ENCODE peak calls at places on chromosomes 6 and 20, in four cellular contexts. H is left ventricle myocardium inferior; R is brain microvascular endothelial cell; Z is CD8-positive, alpha-beta memory T cell. T is an unnamed sample.

GRCh38 chr20:3090565-3090964 is 6.0 kb upstream of the AVP start:
- DNase-seq in H (no peak), R (no peak), Z (no peak), T (no peak)

GRCh38 chr6:3022765-3023662 is 23.3 kb downstream of the NQO2 start:
- DNase-seq in H (no peak), R (peak), Z (peak), T (no peak)

GRCh38 chr20:61260905-61261304 is 8.8 kb downstream of the CDH4 start:
- DNase-seq in H (no peak), R (no peak), Z (no peak), T (no peak)

GRCh38 chr6:3742426-3743344 is 8.8 kb downstream of the PXDC1 start:
- DNase-seq in H (peak), R (peak), Z (peak), T (no peak)

GRCh38 chr6:153130515-153131036 is 506 bp downstream of the RGS17 start:
- DNase-seq in H (no peak), R (no peak), Z (no peak), T (no peak)

GRCh38 chr20:18904624-18905023 is 91.0 kb downstream of the SCP2D1 start:
- DNase-seq in H (no peak), R (no peak), Z (no peak), T (no peak)

GRCh38 chr6:69580696-69581095 is 216.1 kb downstream of the LMBRD1 start:
- DNase-seq in H (no peak), R (no peak), Z (no peak), T (no peak)

GRCh38 chr6:91271807-91272206 is 684.9 kb upstream of the MAP3K7 start:
- DNase-seq in H (no peak), R (no peak), Z (no peak), T (no peak)

GRCh38 chr20:50691585-50692552 is 527 bp upstream of the RIPOR3 start:
- DNase-seq in H (no peak), R (peak), Z (no peak), T (peak)

GRCh38 chr6:43665376-43665775 is 20.5 kb downstream of the RSPH9 start:
- DNase-seq in H (no peak), R (no peak), Z (no peak), T (peak)

GRCh38 chr20:32028647-32029372 is 18.6 kb downstream of the CCM2L start:
- DNase-seq in H (no peak), R (no peak), Z (no peak), T (no peak)

GRCh38 chr20:24998121-24998520 is 5.6 kb upstream of the APMAP start:
- DNase-seq in H (no peak), R (no peak), Z (no peak), T (no peak)
- H3K27ac ChIP-seq in H (peak), R (no peak), Z (no peak), T (no peak)

GRCh38 chr6:14673201-14673600 is 555.6 kb downstream of the CD83 start:
- DNase-seq in H (no peak), R (peak), Z (no peak), T (no peak)

GRCh38 chr6:14676977-14677781 is 559.6 kb downstream of the CD83 start:
- DNase-seq in H (no peak), R (no peak), Z (no peak), T (no peak)

GRCh38 chr6:14674458-14674857 is 556.9 kb downstream of the CD83 start:
- DNase-seq in H (no peak), R (no peak), Z (no peak), T (no peak)

GRCh38 chr6:14674867-14675648 is 557.5 kb downstream of the CD83 start:
- DNase-seq in H (no peak), R (no peak), Z (no peak), T (no peak)

GRCh38 chr6:14676084-14676483 is 558.5 kb downstream of the CD83 start:
- DNase-seq in H (no peak), R (no peak), Z (no peak), T (no peak)
- H3K27ac ChIP-seq in H (no peak), R (no peak), Z (no peak), T (peak)

GRCh38 chr6:133243723-133244122 is 2.6 kb downstream of the EYA4 start:
- DNase-seq in H (no peak), R (no peak), Z (no peak), T (no peak)

GRCh38 chr6:133240511-133241087 is 558 bp upstream of the EYA4 start:
- DNase-seq in H (peak), R (no peak), Z (no peak), T (no peak)

GRCh38 chr6:133241901-133242760 is 974 bp downstream of the EYA4 start:
- DNase-seq in H (peak), R (no peak), Z (no peak), T (no peak)

GRCh38 chr6:133242761-133243590 is 1.8 kb downstream of the EYA4 start:
- DNase-seq in H (peak), R (no peak), Z (no peak), T (no peak)

DNA sequence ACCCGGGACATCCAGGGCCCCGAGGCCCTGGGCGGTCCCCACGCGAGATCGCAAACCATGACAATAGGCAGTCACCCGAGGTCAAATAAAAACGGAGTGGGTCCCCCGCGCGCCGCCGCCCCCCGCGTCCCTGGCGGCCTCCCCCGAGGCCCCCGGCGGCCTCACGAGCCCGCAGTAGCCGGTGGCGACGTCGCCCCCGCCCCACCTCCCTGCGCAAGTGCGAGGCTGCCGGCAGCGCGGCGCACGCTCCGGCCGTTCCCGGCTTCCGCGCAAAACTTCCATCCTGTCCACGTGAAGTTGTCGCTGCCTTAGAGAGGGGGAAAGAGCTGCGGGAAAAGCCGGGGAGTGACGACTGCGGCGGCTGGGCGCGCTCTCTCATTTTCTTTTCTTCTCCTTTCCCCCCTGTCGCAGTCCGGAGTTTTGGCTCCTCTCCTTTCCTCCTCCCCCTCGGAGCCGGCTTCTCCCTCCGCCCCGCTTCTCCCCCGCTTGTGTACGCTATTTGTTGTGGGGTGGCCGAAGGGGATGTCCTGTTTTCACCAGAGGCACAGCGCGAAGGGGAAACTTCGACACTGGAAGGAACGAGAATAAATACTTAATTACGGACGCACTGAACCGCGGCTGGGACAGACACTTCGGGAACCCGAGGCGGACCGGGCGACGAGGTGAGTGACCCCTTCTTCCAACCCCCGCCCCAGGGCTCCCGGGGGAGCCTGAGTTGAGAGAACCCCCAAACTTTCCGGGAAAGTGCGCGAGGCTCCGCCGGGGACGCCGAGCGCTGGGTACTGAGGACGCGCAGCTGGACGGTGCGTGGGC is at the start of gene EYA4:
- DNase-seq in H (peak), R (no peak), Z (no peak), T (no peak)
- H3K27ac ChIP-seq in H (peak), R (no peak), Z (no peak), T (no peak)

DNA sequence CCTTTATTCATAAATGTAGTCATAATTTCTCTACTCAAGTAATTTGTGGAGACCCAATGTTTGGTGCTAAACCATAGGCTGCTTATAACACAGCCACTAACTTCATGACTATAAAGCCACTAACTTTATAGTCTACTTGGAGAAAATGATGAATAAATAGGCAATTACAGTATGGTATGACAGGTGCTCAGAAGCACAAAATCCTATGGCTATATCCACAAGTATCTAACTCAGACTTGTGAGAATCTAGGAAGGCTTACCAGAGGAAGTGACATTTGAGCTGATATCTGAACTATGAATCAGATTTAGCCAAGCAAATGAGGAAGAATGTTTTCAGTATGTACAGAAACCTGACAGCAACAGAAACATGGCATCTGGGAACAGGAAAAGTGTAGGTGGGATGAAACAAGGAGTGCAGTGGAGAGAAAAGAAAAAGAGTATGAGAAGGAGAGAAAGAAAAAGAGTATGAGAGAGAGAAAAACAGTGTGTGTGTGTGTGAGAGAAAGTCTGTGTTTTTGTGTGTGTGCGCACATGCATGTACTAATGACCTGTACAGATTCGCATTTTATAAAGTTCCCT is 59.9 kb downstream of the REV3L start:
- DNase-seq in H (no peak), R (peak), Z (no peak), T (no peak)
- H3K27ac ChIP-seq in H (no peak), R (no peak), Z (no peak), T (peak)

DNA sequence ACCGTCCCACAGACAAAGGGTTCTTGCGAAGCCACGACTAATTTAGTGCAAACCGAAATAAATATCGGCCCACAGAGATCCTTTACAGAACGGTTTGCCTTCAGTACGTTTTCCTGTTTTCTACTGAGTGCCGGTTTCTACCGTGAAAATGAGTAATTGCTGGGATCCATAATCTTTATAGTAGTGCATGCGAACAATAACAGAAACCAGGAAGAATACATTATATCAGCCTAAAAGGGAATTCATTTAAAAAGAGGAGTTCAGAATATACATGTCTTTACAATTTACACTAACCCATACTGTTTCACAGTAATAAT is 292 bp upstream of the MTCL3 start:
- DNase-seq in H (no peak), R (no peak), Z (no peak), T (no peak)
- H3K27ac ChIP-seq in H (peak), R (peak), Z (no peak), T (no peak)

GRCh38 chr6:34276881-34277762 is 28.3 kb upstream of the SMIM29 start:
- DNase-seq in H (peak), R (no peak), Z (no peak), T (no peak)
- H3K27ac ChIP-seq in H (peak), R (no peak), Z (peak), T (no peak)

T was measured in epithelial cell of prostate.